ENCODE peak calls at places on chromosomes 7 and 10, in nine cellular contexts. G is cardiac muscle cell; X is nucleus accumbens; B is B cell; L is posterior vena cava; A is activated CD4-positive, alpha-beta T cell treated with anti-CD3 and anti-CD28 coated beads for 24 hours; F is stimulated activated CD8-positive, alpha-beta memory T cell treated with anti-CD3 and anti-CD28 coated beads, Interleukin-12 subunit alpha, Interleukin-12 subunit beta, amount 100 ng/mL, for 4 hours; M is GOT3; Z is LoVo. N is an unnamed sample.

GRCh38 chr10:50501478-50501877 is 122.3 kb downstream of the SGMS1 start:
- DNase-seq in A (no peak), X (no peak), G (peak; percentile 47), F (no peak), Z (no peak), L (no peak), M (no peak), B (no peak), N (no peak)

GRCh38 chr10:70169661-70170364 is 501 bp downstream of the SAR1A start:
- DNase-seq in Z (peak; percentile 11), M (no peak), F (no peak), L (no peak), A (no peak), G (peak; percentile 17), X (no peak), B (no peak), N (no peak)

GRCh38 chr7:78018541-78019456 is 220.2 kb downstream of the PHTF2 start:
- DNase-seq in B (peak; percentile 43), Z (no peak), L (peak; percentile 84), G (peak; percentile 68), A (no peak), M (no peak), F (no peak), X (no peak), N (no peak)

GRCh38 chr10:11910102-11910501 is 86.9 kb downstream of the PROSER2 start:
- DNase-seq in X (no peak), Z (no peak), L (peak; percentile 55), F (no peak), A (no peak), B (no peak), G (no peak), M (no peak), N (no peak)

GRCh38 chr7:26925768-26926167 is 61.4 kb upstream of the SKAP2 start:
- DNase-seq in Z (no peak), A (no peak), F (no peak), L (no peak), M (no peak), B (no peak), G (no peak), X (no peak), N (no peak)

GRCh38 chr7:129671276-129671675 is 59.8 kb downstream of the NRF1 start:
- DNase-seq in X (no peak), Z (no peak), L (no peak), F (no peak), M (no peak), G (peak; percentile 56), A (no peak), B (no peak), N (no peak)

GRCh38 chr10:53209941-53210611 is 437.5 kb upstream of the MBL2 start:
- DNase-seq in G (peak; percentile 6), B (no peak), Z (peak; percentile 26), L (no peak), X (no peak), F (no peak), M (no peak), A (no peak), N (no peak)

GRCh38 chr7:2104716-2105115 is 128.0 kb downstream of the MAD1L1 start:
- DNase-seq in X (no peak), L (no peak), F (no peak), G (no peak), Z (no peak), A (no peak), B (no peak), M (no peak), N (no peak)

GRCh38 chr7:148912151-148912550 is 28.1 kb upstream of the EZH2 start:
- DNase-seq in L (no peak), F (no peak), X (no peak), G (no peak), Z (no peak), B (no peak), M (no peak), A (no peak), N (no peak)

GRCh38 chr7:77734590-77735421 is 38.5 kb downstream of the RSBN1L start:
- DNase-seq in F (no peak), G (peak; percentile 10), Z (no peak), L (no peak), M (no peak), X (no peak), A (no peak), B (no peak), N (no peak)

GRCh38 chr10:73916761-73917470 is 6.0 kb downstream of the PLAU start:
- DNase-seq in F (no peak), X (no peak), A (no peak), B (no peak), Z (no peak), M (no peak), L (no peak), G (no peak), N (no peak)

GRCh38 chr10:87863102-87863943 is at the start of the genes KLLN and PTEN:
- DNase-seq in M (peak; percentile 72), A (peak; percentile 79), F (peak; percentile 69), X (peak; percentile 91), L (peak; percentile 97), B (peak; percentile 90), Z (peak; percentile 90), G (peak; percentile 97), N (peak; percentile 82)

GRCh38 chr10:6124666-6125065 is 35.8 kb downstream of the RBM17 start:
- DNase-seq in L (no peak), F (no peak), Z (no peak), B (no peak), X (peak; percentile 56), A (no peak), M (no peak), G (no peak), N (no peak)

GRCh38 chr10:69089638-69090599 is 2.0 kb downstream of the SRGN start:
- DNase-seq in F (peak; percentile 48), B (peak; percentile 60), A (peak; percentile 56), Z (no peak), M (no peak), X (peak; percentile 1), G (peak; percentile 77), L (no peak), N (no peak)

N was measured in progenitor cell of endocrine pancreas.